ENCODE peak calls at places on chromosomes 4 and X, in six cellular contexts. I is neural progenitor cell; Y is T1000; L is NCI-H524; P is sciatic nerve; N is stimulated activated CD4-positive, alpha-beta T cell treated with anti-CD3 and anti-CD28 coated beads, Interleukin-15, amount 100 ng/mL, for 1 hour. W is an unnamed sample.

GRCh38 chr4:159150838-159151390 is 48.0 kb downstream of the RAPGEF2 start:
- DNase-seq in I (no peak), Y (no peak), L (no peak), P (no peak), N (no peak), W (no peak)

GRCh38 chr4:1205641-1206298 is 33.4 kb upstream of the SPON2 start:
- DNase-seq in I (no peak), Y (no peak), L (no peak), P (peak; percentile 52), N (no peak), W (peak; percentile 1)

GRCh38 chrX:153689654-153690465 is 2.1 kb downstream of the SLC6A8 start:
- DNase-seq in I (peak; percentile 34), Y (no peak), L (no peak), P (no peak), N (no peak), W (no peak)

GRCh38 chr4:135434936-135435335 is 1233.3 kb upstream of the PABPC4L start:
- DNase-seq in I (no peak), Y (peak; percentile 39), L (no peak), P (no peak), N (no peak), W (no peak)

GRCh38 chr4:7434766-7435150 is at the start of gene PSAPL1:
- DNase-seq in I (peak; percentile 31), Y (peak; percentile 35), L (no peak), P (no peak), N (no peak), W (no peak)

GRCh38 chr4:73777612-73778011 is 37.2 kb downstream of the CXCL8 start:
- DNase-seq in I (no peak), Y (no peak), L (no peak), P (no peak), N (no peak), W (no peak)

GRCh38 chr4:42566835-42567234 is 90.1 kb downstream of the ATP8A1 start:
- DNase-seq in I (no peak), Y (no peak), L (no peak), P (no peak), N (no peak), W (no peak)

GRCh38 chr4:145816091-145816490 is 122.5 kb downstream of the ZNF827 start:
- DNase-seq in I (no peak), Y (no peak), L (no peak), P (no peak), N (no peak), W (no peak)

GRCh38 chr4:985123-985830 is 1.6 kb upstream of the IDUA start:
- DNase-seq in I (peak; percentile 82), Y (no peak), L (no peak), P (no peak), N (peak; percentile 72), W (peak; percentile 56)

GRCh38 chr4:8849266-8850073 is 22.2 kb downstream of the HMX1 start:
- DNase-seq in I (no peak), Y (no peak), L (no peak), P (peak; percentile 15), N (no peak), W (no peak)

GRCh38 chr4:2871911-2872310 is 28.3 kb downstream of the ADD1 start:
- DNase-seq in I (no peak), Y (no peak), L (peak; percentile 18), P (no peak), N (no peak), W (no peak)

GRCh38 chr4:81512371-81512770 is 40.7 kb upstream of the RASGEF1B start:
- DNase-seq in I (no peak), Y (no peak), L (no peak), P (no peak), N (no peak), W (no peak)

GRCh38 chrX:39836802-39837420 is 260.8 kb downstream of the BCOR start:
- DNase-seq in I (no peak), Y (no peak), L (no peak), P (no peak), N (no peak), W (no peak)

GRCh38 chr4:156771171-156771837 is 200.3 kb downstream of the PDGFC start:
- DNase-seq in I (peak; percentile 51), Y (peak; percentile 7), L (peak; percentile 81), P (no peak), N (no peak), W (no peak)

GRCh38 chrX:47697171-47697570 is 38.2 kb upstream of the UXT start:
- DNase-seq in I (no peak), Y (no peak), L (no peak), P (no peak), N (no peak), W (no peak)

GRCh38 chr4:177033130-177033529 is 240.4 kb upstream of the VEGFC start:
- DNase-seq in I (peak; percentile 32), Y (no peak), L (no peak), P (no peak), N (no peak), W (no peak)

GRCh38 chrX:105646592-105647372 is 175.6 kb upstream of the NRK start:
- DNase-seq in I (no peak), Y (no peak), L (peak; percentile 34), P (no peak), N (no peak), W (no peak)

GRCh38 chr4:106312377-106312776 is 3.6 kb downstream of the TBCK start:
- DNase-seq in I (no peak), Y (no peak), L (no peak), P (no peak), N (no peak), W (no peak)

GRCh38 chr4:13763707-13764106 is 136.2 kb upstream of the BOD1L1 start:
- DNase-seq in I (no peak), Y (no peak), L (no peak), P (no peak), N (no peak), W (no peak)

GRCh38 chr4:59841698-59842097 is 1358.4 kb upstream of the ADGRL3 start:
- DNase-seq in I (no peak), Y (no peak), L (no peak), P (no peak), N (no peak), W (no peak)

GRCh38 chr4:111506706-111507105 is 638.5 kb upstream of the FAM241A start:
- DNase-seq in I (no peak), Y (no peak), L (no peak), P (no peak), N (no peak), W (no peak)

GRCh38 chr4:4455199-4455865 is 68.4 kb downstream of the NSG1 start:
- DNase-seq in I (no peak), Y (no peak), L (no peak), P (no peak), N (no peak), W (no peak)

GRCh38 chr4:2462218-2462991 is 6.5 kb upstream of the RNF4 start:
- DNase-seq in I (peak; percentile 93), Y (peak; percentile 50), L (peak; percentile 61), P (peak; percentile 74), N (peak; percentile 54), W (peak; percentile 54)

GRCh38 chr4:67071641-67072040 is 473.7 kb downstream of the CENPC start:
- DNase-seq in I (no peak), Y (no peak), L (no peak), P (no peak), N (no peak), W (no peak)

GRCh38 chrX:31497086-31497485 is 425.2 kb upstream of the FTHL17 start:
- DNase-seq in I (no peak), Y (no peak), L (no peak), P (no peak), N (no peak), W (no peak)

GRCh38 chrX:1412551-1413161 is 20.7 kb upstream of the SLC25A6 start:
- DNase-seq in I (no peak), Y (no peak), L (no peak), P (peak; percentile 49), N (no peak), W (no peak)

W was measured in effector CD4-positive, alpha-beta T cell.